ENCODE peak calls at places on chromosome 16, in six cellular contexts. One of them, this sample, is unnamed.

GRCh38 chr16:1378804-1379053 is 27.0 kb downstream of the GNPTG start:
- DNase-seq in ELR: no peak
- DNase-seq in mesenteric fat pad: no peak
- DNase-seq in activated T-cell treated with anti-CD3 and anti-CD28 coated beads, Interleukin-2, amount 50 U/mL, for 72 hours: no peak
- DNase-seq in nephron progenitor cell: no peak
- DNase-seq in A549: no peak
- DNase-seq in this sample: no peak

GRCh38 chr16:29729116-29729521 is 16.7 kb downstream of the C16orf54 start:
- DNase-seq in activated T-cell treated with anti-CD3 and anti-CD28 coated beads, Interleukin-2, amount 50 U/mL, for 72 hours: no peak
- DNase-seq in nephron progenitor cell: peak
- DNase-seq in ELR: peak
- DNase-seq in A549: peak
- DNase-seq in mesenteric fat pad: no peak
- DNase-seq in this sample: no peak

GRCh38 chr16:14303182-14303618 is 232.1 kb downstream of the MRTFB start:
- DNase-seq in nephron progenitor cell: no peak
- DNase-seq in A549: no peak
- DNase-seq in mesenteric fat pad: no peak
- DNase-seq in ELR: peak
- DNase-seq in activated T-cell treated with anti-CD3 and anti-CD28 coated beads, Interleukin-2, amount 50 U/mL, for 72 hours: no peak
- DNase-seq in this sample: no peak

GRCh38 chr16:19166500-19166899 is 1.5 kb upstream of the SYT17 start:
- DNase-seq in mesenteric fat pad: no peak
- DNase-seq in nephron progenitor cell: no peak
- DNase-seq in A549: no peak
- DNase-seq in ELR: no peak
- DNase-seq in activated T-cell treated with anti-CD3 and anti-CD28 coated beads, Interleukin-2, amount 50 U/mL, for 72 hours: no peak
- DNase-seq in this sample: no peak

GRCh38 chr16:67245674-67246080 is 1.6 kb downstream of the FHOD1 start:
- DNase-seq in nephron progenitor cell: no peak
- DNase-seq in ELR: no peak
- DNase-seq in mesenteric fat pad: no peak
- DNase-seq in activated T-cell treated with anti-CD3 and anti-CD28 coated beads, Interleukin-2, amount 50 U/mL, for 72 hours: peak
- DNase-seq in A549: no peak
- DNase-seq in this sample: peak

GRCh38 chr16:86405319-86405718 is 105.0 kb upstream of the FOXF1 start:
- DNase-seq in mesenteric fat pad: no peak
- DNase-seq in A549: no peak
- DNase-seq in activated T-cell treated with anti-CD3 and anti-CD28 coated beads, Interleukin-2, amount 50 U/mL, for 72 hours: no peak
- DNase-seq in ELR: peak
- DNase-seq in nephron progenitor cell: no peak
- DNase-seq in this sample: no peak

GRCh38 chr16:55145771-55146603 is 178.0 kb upstream of the IRX6 start:
- DNase-seq in ELR: no peak
- DNase-seq in nephron progenitor cell: no peak
- DNase-seq in A549: no peak
- DNase-seq in mesenteric fat pad: no peak
- DNase-seq in activated T-cell treated with anti-CD3 and anti-CD28 coated beads, Interleukin-2, amount 50 U/mL, for 72 hours: no peak
- DNase-seq in this sample: no peak

GRCh38 chr16:26204138-26204537 is 512.4 kb downstream of the HS3ST4 start:
- DNase-seq in ELR: no peak
- DNase-seq in activated T-cell treated with anti-CD3 and anti-CD28 coated beads, Interleukin-2, amount 50 U/mL, for 72 hours: peak
- DNase-seq in A549: no peak
- DNase-seq in mesenteric fat pad: no peak
- DNase-seq in nephron progenitor cell: no peak
- DNase-seq in this sample: no peak

GRCh38 chr16:87834668-87835473 is 34.4 kb downstream of the SLC7A5 start:
- DNase-seq in activated T-cell treated with anti-CD3 and anti-CD28 coated beads, Interleukin-2, amount 50 U/mL, for 72 hours: no peak
- DNase-seq in ELR: no peak
- DNase-seq in mesenteric fat pad: no peak
- DNase-seq in A549: no peak
- DNase-seq in nephron progenitor cell: no peak
- DNase-seq in this sample: no peak

GRCh38 chr16:3065069-3065741 is at the start of gene IL32:
- DNase-seq in ELR: peak
- DNase-seq in A549: peak
- DNase-seq in mesenteric fat pad: no peak
- DNase-seq in nephron progenitor cell: no peak
- DNase-seq in activated T-cell treated with anti-CD3 and anti-CD28 coated beads, Interleukin-2, amount 50 U/mL, for 72 hours: peak
- DNase-seq in this sample: peak

GRCh38 chr16:88809676-88810165 is 2.0 kb downstream of the APRT start:
- DNase-seq in ELR: no peak
- DNase-seq in mesenteric fat pad: no peak
- DNase-seq in A549: no peak
- DNase-seq in nephron progenitor cell: no peak
- DNase-seq in activated T-cell treated with anti-CD3 and anti-CD28 coated beads, Interleukin-2, amount 50 U/mL, for 72 hours: no peak
- DNase-seq in this sample: no peak

GRCh38 chr16:14028207-14028606 is 42.9 kb upstream of the MRTFB start:
- DNase-seq in mesenteric fat pad: no peak
- DNase-seq in nephron progenitor cell: no peak
- DNase-seq in ELR: no peak
- DNase-seq in A549: no peak
- DNase-seq in activated T-cell treated with anti-CD3 and anti-CD28 coated beads, Interleukin-2, amount 50 U/mL, for 72 hours: no peak
- DNase-seq in this sample: no peak

GRCh38 chr16:559411-560207 is 585 bp upstream of the PRR35 start:
- DNase-seq in ELR: no peak
- DNase-seq in A549: no peak
- DNase-seq in mesenteric fat pad: no peak
- DNase-seq in nephron progenitor cell: no peak
- DNase-seq in activated T-cell treated with anti-CD3 and anti-CD28 coated beads, Interleukin-2, amount 50 U/mL, for 72 hours: no peak
- DNase-seq in this sample: no peak

GRCh38 chr16:361341-361871 is 8.9 kb upstream of the AXIN1 start:
- DNase-seq in mesenteric fat pad: no peak
- DNase-seq in A549: no peak
- DNase-seq in nephron progenitor cell: no peak
- DNase-seq in activated T-cell treated with anti-CD3 and anti-CD28 coated beads, Interleukin-2, amount 50 U/mL, for 72 hours: no peak
- DNase-seq in ELR: no peak
- DNase-seq in this sample: no peak

GRCh38 chr16:67248401-67249177 is at the start of gene SLC9A5:
- DNase-seq in ELR: peak
- DNase-seq in A549: no peak
- DNase-seq in mesenteric fat pad: no peak
- DNase-seq in activated T-cell treated with anti-CD3 and anti-CD28 coated beads, Interleukin-2, amount 50 U/mL, for 72 hours: peak
- DNase-seq in nephron progenitor cell: peak
- DNase-seq in this sample: no peak

GRCh38 chr16:17232487-17232886 is 238.3 kb downstream of the XYLT1 start:
- DNase-seq in ELR: no peak
- DNase-seq in nephron progenitor cell: no peak
- DNase-seq in mesenteric fat pad: no peak
- DNase-seq in activated T-cell treated with anti-CD3 and anti-CD28 coated beads, Interleukin-2, amount 50 U/mL, for 72 hours: no peak
- DNase-seq in A549: no peak
- DNase-seq in this sample: no peak

GRCh38 chr16:87850009-87851006 is 19.0 kb downstream of the SLC7A5 start:
- DNase-seq in A549: no peak
- DNase-seq in ELR: peak
- DNase-seq in mesenteric fat pad: no peak
- DNase-seq in nephron progenitor cell: peak
- DNase-seq in activated T-cell treated with anti-CD3 and anti-CD28 coated beads, Interleukin-2, amount 50 U/mL, for 72 hours: peak
- DNase-seq in this sample: peak

GRCh38 chr16:16190546-16190945 is 32.7 kb downstream of the ABCC6 start:
- DNase-seq in mesenteric fat pad: no peak
- DNase-seq in A549: no peak
- DNase-seq in ELR: no peak
- DNase-seq in nephron progenitor cell: no peak
- DNase-seq in activated T-cell treated with anti-CD3 and anti-CD28 coated beads, Interleukin-2, amount 50 U/mL, for 72 hours: no peak
- DNase-seq in this sample: no peak

GRCh38 chr16:19119564-19119963 is 5.8 kb downstream of the ITPRIPL2 start:
- DNase-seq in A549: no peak
- DNase-seq in activated T-cell treated with anti-CD3 and anti-CD28 coated beads, Interleukin-2, amount 50 U/mL, for 72 hours: peak
- DNase-seq in mesenteric fat pad: no peak
- DNase-seq in ELR: peak
- DNase-seq in nephron progenitor cell: no peak
- DNase-seq in this sample: no peak

GRCh38 chr16:74045539-74045938 is 251.1 kb upstream of the PSMD7 start:
- DNase-seq in A549: no peak
- DNase-seq in ELR: no peak
- DNase-seq in activated T-cell treated with anti-CD3 and anti-CD28 coated beads, Interleukin-2, amount 50 U/mL, for 72 hours: no peak
- DNase-seq in mesenteric fat pad: no peak
- DNase-seq in nephron progenitor cell: no peak
- DNase-seq in this sample: no peak

GRCh38 chr16:49474741-49475140 is 101.1 kb downstream of the C16orf78 start:
- DNase-seq in A549: no peak
- DNase-seq in mesenteric fat pad: no peak
- DNase-seq in nephron progenitor cell: no peak
- DNase-seq in ELR: no peak
- DNase-seq in activated T-cell treated with anti-CD3 and anti-CD28 coated beads, Interleukin-2, amount 50 U/mL, for 72 hours: no peak
- DNase-seq in this sample: no peak

GRCh38 chr16:31505483-31505882 is 2.7 kb downstream of the RUSF1 start:
- DNase-seq in mesenteric fat pad: no peak
- DNase-seq in ELR: no peak
- DNase-seq in activated T-cell treated with anti-CD3 and anti-CD28 coated beads, Interleukin-2, amount 50 U/mL, for 72 hours: peak
- DNase-seq in nephron progenitor cell: no peak
- DNase-seq in A549: no peak
- DNase-seq in this sample: no peak

GRCh38 chr16:88798772-88799455 is 4.7 kb upstream of the CDT1 start:
- DNase-seq in ELR: no peak
- DNase-seq in activated T-cell treated with anti-CD3 and anti-CD28 coated beads, Interleukin-2, amount 50 U/mL, for 72 hours: no peak
- DNase-seq in mesenteric fat pad: no peak
- DNase-seq in nephron progenitor cell: no peak
- DNase-seq in A549: no peak
- DNase-seq in this sample: no peak

GRCh38 chr16:29784901-29785500 is 5.5 kb upstream of the KIF22 start:
- DNase-seq in activated T-cell treated with anti-CD3 and anti-CD28 coated beads, Interleukin-2, amount 50 U/mL, for 72 hours: peak
- DNase-seq in A549: no peak
- DNase-seq in mesenteric fat pad: peak
- DNase-seq in nephron progenitor cell: peak
- DNase-seq in ELR: peak
- DNase-seq in this sample: peak

GRCh38 chr16:4369006-4369766 is 2.5 kb upstream of the VASN start:
- DNase-seq in mesenteric fat pad: no peak
- DNase-seq in activated T-cell treated with anti-CD3 and anti-CD28 coated beads, Interleukin-2, amount 50 U/mL, for 72 hours: no peak
- DNase-seq in ELR: peak
- DNase-seq in nephron progenitor cell: no peak
- DNase-seq in A549: no peak
- DNase-seq in this sample: no peak

GRCh38 chr16:50371936-50372595 is 3.3 kb upstream of the BRD7 start:
- DNase-seq in activated T-cell treated with anti-CD3 and anti-CD28 coated beads, Interleukin-2, amount 50 U/mL, for 72 hours: no peak
- DNase-seq in nephron progenitor cell: peak
- DNase-seq in mesenteric fat pad: no peak
- DNase-seq in A549: no peak
- DNase-seq in ELR: peak
- DNase-seq in this sample: no peak

GRCh38 chr16:49519008-49519656 is 145.5 kb downstream of the C16orf78 start:
- DNase-seq in mesenteric fat pad: no peak
- DNase-seq in ELR: no peak
- DNase-seq in activated T-cell treated with anti-CD3 and anti-CD28 coated beads, Interleukin-2, amount 50 U/mL, for 72 hours: no peak
- DNase-seq in A549: no peak
- DNase-seq in nephron progenitor cell: no peak
- DNase-seq in this sample: no peak

GRCh38 chr16:30369091-30369937 is 980 bp downstream of the TBC1D10B start:
- DNase-seq in A549: no peak
- DNase-seq in nephron progenitor cell: peak
- DNase-seq in ELR: peak
- DNase-seq in activated T-cell treated with anti-CD3 and anti-CD28 coated beads, Interleukin-2, amount 50 U/mL, for 72 hours: no peak
- DNase-seq in mesenteric fat pad: no peak
- DNase-seq in this sample: peak

GRCh38 chr16:88747588-88748301 is 37.3 kb downstream of the PIEZO1 start:
- DNase-seq in nephron progenitor cell: no peak
- DNase-seq in A549: peak
- DNase-seq in activated T-cell treated with anti-CD3 and anti-CD28 coated beads, Interleukin-2, amount 50 U/mL, for 72 hours: peak
- DNase-seq in mesenteric fat pad: no peak
- DNase-seq in ELR: peak
- DNase-seq in this sample: peak

GRCh38 chr16:76900285-76901263 is 290.4 kb upstream of the MON1B start:
- DNase-seq in activated T-cell treated with anti-CD3 and anti-CD28 coated beads, Interleukin-2, amount 50 U/mL, for 72 hours: no peak
- DNase-seq in A549: no peak
- DNase-seq in ELR: no peak
- DNase-seq in mesenteric fat pad: no peak
- DNase-seq in nephron progenitor cell: no peak
- DNase-seq in this sample: no peak